ENCODE peak calls at places on chromosomes 1 and 21, in five cellular contexts. B is neuronal stem cell; O is stimulated activated CD4-positive, alpha-beta T cell treated with anti-CD3 and anti-CD28 coated beads, Interleukin-4, amount 100 ng/mL, for 48 hours; H is mesendoderm; M is pancreas. X is an unnamed sample.

GRCh38 chr1:238252033-238252802 is 361.5 kb upstream of the ZP4 start:
- DNase-seq in O (peak; percentile 4), H (peak; percentile 86), M (peak; percentile 40), B (peak; percentile 14), X (peak; percentile 49)

GRCh38 chr1:106360252-106360651 is 696.2 kb upstream of the PRMT6 start:
- DNase-seq in M (no peak), O (no peak), B (no peak), H (no peak), X (no peak)

GRCh38 chr1:211548321-211549091 is 30.5 kb downstream of the SLC30A1 start:
- DNase-seq in M (no peak), H (peak; percentile 78), B (no peak), O (peak; percentile 14), X (no peak)

GRCh38 chr1:246065592-246065991 is 441.5 kb downstream of the SMYD3 start:
- DNase-seq in B (no peak), O (no peak), H (peak; percentile 88), M (no peak), X (no peak)

GRCh38 chr1:234845097-234845660 is 235.2 kb upstream of the IRF2BP2 start:
- DNase-seq in H (no peak), M (no peak), B (no peak), O (peak; percentile 41), X (no peak)

GRCh38 chr1:162903246-162903645 is 42.3 kb upstream of the CCDC190 start:
- DNase-seq in M (no peak), H (peak; percentile 37), O (no peak), B (no peak), X (no peak)

GRCh38 chr1:234737915-234738314 is 127.9 kb upstream of the IRF2BP2 start:
- DNase-seq in M (no peak), B (no peak), O (no peak), H (peak; percentile 61), X (no peak)

GRCh38 chr1:34742667-34743270 is 12.1 kb upstream of the GJB5 start:
- DNase-seq in H (peak; percentile 82), B (peak; percentile 71), O (peak; percentile 78), M (peak; percentile 86), X (peak; percentile 90)

GRCh38 chr1:41044197-41044596 is 22.7 kb upstream of the SLFNL1 start:
- DNase-seq in O (no peak), M (no peak), H (no peak), B (no peak), X (no peak)

GRCh38 chr21:40130476-40130875 is 263.2 kb downstream of the PCP4 start:
- DNase-seq in M (no peak), H (no peak), B (no peak), O (no peak), X (no peak)

GRCh38 chr1:88655685-88656299 is 28.3 kb upstream of the PKN2 start:
- DNase-seq in B (peak; percentile 9), H (no peak), M (no peak), O (no peak), X (no peak)

GRCh38 chr1:183610053-183610452 is 19.8 kb upstream of the NCF2 start:
- DNase-seq in O (no peak), M (no peak), B (no peak), H (no peak), X (no peak)

GRCh38 chr1:17520473-17521319 is 18.8 kb upstream of the ARHGEF10L start:
- DNase-seq in M (no peak), H (no peak), B (no peak), O (no peak), X (no peak)

GRCh38 chr1:100539836-100540536 is 2.0 kb downstream of the GPR88 start:
- DNase-seq in B (peak; percentile 15), O (no peak), H (peak; percentile 51), M (peak; percentile 26), X (no peak)

GRCh38 chr1:87367549-87367948 is 38.9 kb downstream of the LMO4 start:
- DNase-seq in B (no peak), O (no peak), M (no peak), H (no peak), X (no peak)

GRCh38 chr1:152442291-152442690 is 28.2 kb upstream of the CRNN start:
- DNase-seq in B (no peak), O (no peak), H (no peak), M (no peak), X (no peak)

GRCh38 chr21:44755227-44755626 is 43.9 kb upstream of the TSPEAR start:
- DNase-seq in H (no peak), B (no peak), O (no peak), M (no peak), X (no peak)

GRCh38 chr1:52559875-52560274 is 7.0 kb upstream of the TUT4 start:
- DNase-seq in M (no peak), B (no peak), O (no peak), H (no peak), X (no peak)

GRCh38 chr1:154328318-154329151 is 3.2 kb downstream of the ATP8B2 start:
- DNase-seq in B (no peak), H (peak; percentile 74), M (peak; percentile 85), O (peak; percentile 86), X (peak; percentile 91)

GRCh38 chr1:205211839-205212241 is 338 bp upstream of the DSTYK start:
- DNase-seq in H (no peak), M (no peak), O (no peak), B (no peak), X (no peak)

GRCh38 chr1:198175418-198176170 is 18.8 kb downstream of the NEK7 start:
- DNase-seq in B (no peak), H (no peak), O (no peak), M (no peak), X (no peak)

GRCh38 chr1:181205901-181206300 is 117.4 kb downstream of the IER5 start:
- DNase-seq in O (no peak), B (no peak), M (no peak), H (no peak), X (no peak)

GRCh38 chr1:34396042-34396441 is 219.3 kb downstream of the C1orf94 start:
- DNase-seq in B (no peak), H (peak; percentile 10), M (no peak), O (no peak), X (no peak)

GRCh38 chr1:108829498-108829916 is 27.4 kb downstream of the AKNAD1 start:
- DNase-seq in M (no peak), O (no peak), B (no peak), H (no peak), X (no peak)

GRCh38 chr1:205543351-205544305 is 39.2 kb downstream of the CDK18 start:
- DNase-seq in H (peak; percentile 95), B (peak; percentile 76), O (peak; percentile 9), M (no peak), X (no peak)

X was measured in stimulated activated effector memory CD8-positive, alpha-beta T cell treated with anti-CD3 and anti-CD28 coated beads, Interleukin-12 subunit alpha, Interleukin-12 subunit beta, amount 100 ng/mL, for 72 hours.